ENCODE peak calls at places on chromosomes 12 and 14, in four cellular contexts. One of them, this sample, is unnamed.

GRCh38 chr12:122142857-122143256 is 31.2 kb downstream of the IL31 start:
- DNase-seq in lower leg skin: no peak
- DNase-seq in CD8-positive, alpha-beta T cell: no peak
- DNase-seq in B cell: no peak
- DNase-seq in this sample: no peak

GRCh38 chr12:64923536-64923935 is 99.1 kb downstream of the TBC1D30 start:
- DNase-seq in B cell: no peak
- DNase-seq in CD8-positive, alpha-beta T cell: no peak
- DNase-seq in lower leg skin: no peak
- DNase-seq in this sample: no peak

GRCh38 chr12:47590771-47591368 is 115.0 kb downstream of the RPAP3 start:
- DNase-seq in B cell: no peak
- DNase-seq in lower leg skin: no peak
- DNase-seq in CD8-positive, alpha-beta T cell: no peak
- DNase-seq in this sample: no peak

GRCh38 chr12:12811343-12811742 is 1.8 kb upstream of the DDX47 start:
- DNase-seq in B cell: no peak
- DNase-seq in CD8-positive, alpha-beta T cell: no peak
- DNase-seq in lower leg skin: no peak
- DNase-seq in this sample: no peak

GRCh38 chr12:109461846-109462766 is 15.0 kb downstream of the KCTD10 start:
- DNase-seq in lower leg skin: peak; percentile 87
- DNase-seq in CD8-positive, alpha-beta T cell: no peak
- DNase-seq in B cell: no peak
- DNase-seq in this sample: no peak

GRCh38 chr14:50018236-50019210 is 97.8 kb downstream of the VCPKMT start:
- DNase-seq in CD8-positive, alpha-beta T cell: no peak
- DNase-seq in lower leg skin: no peak
- DNase-seq in B cell: no peak
- DNase-seq in this sample: no peak

GRCh38 chr12:65999564-66000280 is 130.8 kb downstream of the LLPH start:
- DNase-seq in B cell: no peak
- DNase-seq in lower leg skin: no peak
- DNase-seq in CD8-positive, alpha-beta T cell: no peak
- DNase-seq in this sample: no peak

GRCh38 chr12:117580718-117581062 is 219.3 kb upstream of the NOS1 start:
- DNase-seq in CD8-positive, alpha-beta T cell: no peak
- DNase-seq in B cell: no peak
- DNase-seq in lower leg skin: peak; percentile 22
- DNase-seq in this sample: no peak

GRCh38 chr14:29236848-29237247 is 470.3 kb downstream of the FOXG1 start:
- DNase-seq in B cell: no peak
- DNase-seq in CD8-positive, alpha-beta T cell: no peak
- DNase-seq in lower leg skin: no peak
- DNase-seq in this sample: no peak

GRCh38 chr14:94392510-94392935 is 4.1 kb upstream of the SERPINA1 start:
- DNase-seq in CD8-positive, alpha-beta T cell: no peak
- DNase-seq in lower leg skin: peak; percentile 31
- DNase-seq in B cell: no peak
- DNase-seq in this sample: no peak

GRCh38 chr12:113980537-113981337 is 14.6 kb upstream of the RBM19 start:
- DNase-seq in B cell: peak; percentile 44
- DNase-seq in CD8-positive, alpha-beta T cell: no peak
- DNase-seq in lower leg skin: no peak
- DNase-seq in this sample: no peak

GRCh38 chr14:100539766-100540140 is 47.5 kb downstream of the BEGAIN start:
- DNase-seq in CD8-positive, alpha-beta T cell: no peak
- DNase-seq in lower leg skin: no peak
- DNase-seq in B cell: no peak
- DNase-seq in this sample: no peak

GRCh38 chr14:84544486-84544885 is 985.5 kb upstream of the FLRT2 start:
- DNase-seq in B cell: no peak
- DNase-seq in CD8-positive, alpha-beta T cell: no peak
- DNase-seq in lower leg skin: no peak
- DNase-seq in this sample: no peak

GRCh38 chr12:22409071-22409951 is 74.8 kb upstream of the ST8SIA1 start:
- DNase-seq in CD8-positive, alpha-beta T cell: peak; percentile 35
- DNase-seq in B cell: no peak
- DNase-seq in lower leg skin: no peak
- DNase-seq in this sample: peak; percentile 43

GRCh38 chr12:116547955-116548471 is 11.2 kb upstream of the MAP1LC3B2 start:
- DNase-seq in lower leg skin: no peak
- DNase-seq in B cell: peak; percentile 69
- DNase-seq in CD8-positive, alpha-beta T cell: no peak
- DNase-seq in this sample: no peak

GRCh38 chr12:100427078-100427477 is 46.6 kb upstream of the NR1H4 start:
- DNase-seq in B cell: no peak
- DNase-seq in lower leg skin: no peak
- DNase-seq in CD8-positive, alpha-beta T cell: no peak
- DNase-seq in this sample: no peak

GRCh38 chr12:131793623-131794022 is 34.6 kb upstream of the MMP17 start:
- DNase-seq in B cell: no peak
- DNase-seq in CD8-positive, alpha-beta T cell: no peak
- DNase-seq in lower leg skin: no peak
- DNase-seq in this sample: no peak

GRCh38 chr14:70064111-70064885 is 124.5 kb downstream of the SLC8A3 start:
- DNase-seq in B cell: no peak
- DNase-seq in CD8-positive, alpha-beta T cell: no peak
- DNase-seq in lower leg skin: no peak
- DNase-seq in this sample: no peak

GRCh38 chr14:72430457-72430856 is 463.4 kb downstream of the DPF3 start:
- DNase-seq in CD8-positive, alpha-beta T cell: no peak
- DNase-seq in lower leg skin: no peak
- DNase-seq in B cell: no peak
- DNase-seq in this sample: no peak

GRCh38 chr12:15698377-15698867 is 90.8 kb downstream of the EPS8 start:
- DNase-seq in lower leg skin: no peak
- DNase-seq in B cell: no peak
- DNase-seq in CD8-positive, alpha-beta T cell: no peak
- DNase-seq in this sample: no peak

GRCh38 chr14:32408018-32408417 is 78.9 kb downstream of the AKAP6 start:
- DNase-seq in CD8-positive, alpha-beta T cell: no peak
- DNase-seq in lower leg skin: no peak
- DNase-seq in B cell: no peak
- DNase-seq in this sample: no peak

GRCh38 chr14:74591899-74592298 is 20.1 kb downstream of the LTBP2 start:
- DNase-seq in CD8-positive, alpha-beta T cell: no peak
- DNase-seq in lower leg skin: no peak
- DNase-seq in B cell: no peak
- DNase-seq in this sample: no peak

GRCh38 chr14:76768201-76768656 is 7.0 kb downstream of the VASH1 start:
- DNase-seq in B cell: peak; percentile 69
- DNase-seq in lower leg skin: peak; percentile 22
- DNase-seq in CD8-positive, alpha-beta T cell: peak; percentile 22
- DNase-seq in this sample: peak; percentile 59

GRCh38 chr14:74401504-74402241 is 24.3 kb downstream of the SYNDIG1L start:
- DNase-seq in B cell: peak; percentile 89
- DNase-seq in lower leg skin: peak; percentile 21
- DNase-seq in CD8-positive, alpha-beta T cell: peak; percentile 44
- DNase-seq in this sample: peak; percentile 51

GRCh38 chr14:100616854-100617714 is 29.9 kb upstream of the BEGAIN start:
- DNase-seq in B cell: no peak
- DNase-seq in lower leg skin: no peak
- DNase-seq in CD8-positive, alpha-beta T cell: no peak
- DNase-seq in this sample: peak; percentile 13

GRCh38 chr12:62701492-62701891 is 233.5 kb downstream of the PPM1H start:
- DNase-seq in B cell: no peak
- DNase-seq in lower leg skin: no peak
- DNase-seq in CD8-positive, alpha-beta T cell: no peak
- DNase-seq in this sample: no peak

GRCh38 chr12:104864668-104865067 is 93.4 kb downstream of the SLC41A2 start:
- DNase-seq in B cell: no peak
- DNase-seq in CD8-positive, alpha-beta T cell: no peak
- DNase-seq in lower leg skin: no peak
- DNase-seq in this sample: no peak

GRCh38 chr12:58540480-58541299 is 379.6 kb downstream of the LRIG3 start:
- DNase-seq in lower leg skin: peak; percentile 65
- DNase-seq in CD8-positive, alpha-beta T cell: no peak
- DNase-seq in B cell: no peak
- DNase-seq in this sample: no peak

GRCh38 chr14:22822619-22823551 is 6.8 kb upstream of the MRPL52 start:
- DNase-seq in B cell: peak; percentile 83
- DNase-seq in CD8-positive, alpha-beta T cell: peak; percentile 64
- DNase-seq in lower leg skin: no peak
- DNase-seq in this sample: peak; percentile 52

GRCh38 chr12:92668739-92669138 is 34.0 kb upstream of the PLEKHG7 start:
- DNase-seq in lower leg skin: no peak
- DNase-seq in CD8-positive, alpha-beta T cell: no peak
- DNase-seq in B cell: no peak
- DNase-seq in this sample: no peak

DNA sequence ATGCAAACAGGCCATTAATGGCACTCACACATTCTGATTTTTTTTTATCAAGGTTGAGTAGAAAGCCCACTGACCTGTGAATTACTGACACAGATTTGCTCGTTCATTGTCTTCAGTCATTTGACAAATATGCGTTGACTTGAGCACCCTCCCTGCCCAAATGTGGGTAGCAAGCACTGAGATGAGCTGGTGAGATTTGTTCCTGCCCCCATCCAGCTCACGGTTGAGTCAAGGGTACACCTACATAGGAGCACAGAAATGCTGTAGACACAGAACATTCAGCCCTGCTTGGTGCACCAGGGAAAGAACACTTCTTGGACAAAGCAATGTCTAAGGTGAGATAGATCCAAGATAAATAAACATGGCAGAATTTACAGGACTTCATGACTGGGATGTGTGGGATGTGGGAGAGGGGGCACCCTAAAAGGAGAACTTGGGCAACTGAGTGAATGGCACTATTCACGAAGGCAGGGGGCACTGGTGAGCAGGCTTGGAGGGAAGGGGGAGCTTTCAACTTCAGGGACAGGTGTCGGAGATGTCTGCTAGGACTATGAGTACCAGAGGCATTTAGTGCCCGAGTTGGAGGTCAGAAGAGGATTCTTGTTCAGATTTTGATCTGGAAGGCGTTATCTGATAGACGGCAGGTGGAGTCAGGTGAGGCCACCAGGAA is 213.4 kb downstream of the VRK1 start:
- DNase-seq in B cell: no peak
- DNase-seq in lower leg skin: no peak
- DNase-seq in CD8-positive, alpha-beta T cell: no peak
- DNase-seq in this sample: no peak
- TF ChIP-seq CTCF in B cell: no peak
- TF ChIP-seq CTCF in lower leg skin: no peak
- TF ChIP-seq CTCF in CD8-positive, alpha-beta T cell: no peak
- TF ChIP-seq CTCF in this sample: no peak

DNA sequence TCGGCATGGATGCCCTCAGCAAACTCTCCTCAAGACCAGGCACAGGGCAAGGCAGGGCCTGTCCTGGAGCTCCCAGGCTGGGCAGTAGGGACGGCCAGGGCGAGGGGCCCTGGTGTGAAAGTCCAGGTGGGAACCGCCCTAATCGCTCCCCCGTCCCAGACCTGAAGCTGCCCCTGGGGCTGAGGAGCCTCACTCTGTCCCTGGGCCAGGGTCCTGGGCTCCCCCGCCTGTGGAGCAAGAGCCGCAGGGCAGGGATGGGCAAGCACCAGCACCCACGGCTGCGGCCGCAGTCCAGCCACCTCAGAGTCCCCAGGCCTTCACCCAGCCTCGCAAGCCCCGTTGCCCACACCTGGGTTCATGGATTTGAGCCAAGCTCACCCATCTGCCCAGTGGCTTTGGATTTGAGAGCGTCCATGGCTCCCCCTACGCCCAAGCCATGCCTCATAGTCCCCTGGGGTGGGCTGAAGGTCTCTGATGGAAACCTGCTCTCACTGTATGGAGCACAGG is 102.4 kb upstream of the C14orf180 start:
- DNase-seq in CD8-positive, alpha-beta T cell: no peak
- DNase-seq in lower leg skin: no peak
- DNase-seq in B cell: no peak
- DNase-seq in this sample: no peak
- TF ChIP-seq CTCF in CD8-positive, alpha-beta T cell: no peak
- TF ChIP-seq CTCF in lower leg skin: no peak
- TF ChIP-seq CTCF in B cell: no peak
- TF ChIP-seq CTCF in this sample: no peak

DNA sequence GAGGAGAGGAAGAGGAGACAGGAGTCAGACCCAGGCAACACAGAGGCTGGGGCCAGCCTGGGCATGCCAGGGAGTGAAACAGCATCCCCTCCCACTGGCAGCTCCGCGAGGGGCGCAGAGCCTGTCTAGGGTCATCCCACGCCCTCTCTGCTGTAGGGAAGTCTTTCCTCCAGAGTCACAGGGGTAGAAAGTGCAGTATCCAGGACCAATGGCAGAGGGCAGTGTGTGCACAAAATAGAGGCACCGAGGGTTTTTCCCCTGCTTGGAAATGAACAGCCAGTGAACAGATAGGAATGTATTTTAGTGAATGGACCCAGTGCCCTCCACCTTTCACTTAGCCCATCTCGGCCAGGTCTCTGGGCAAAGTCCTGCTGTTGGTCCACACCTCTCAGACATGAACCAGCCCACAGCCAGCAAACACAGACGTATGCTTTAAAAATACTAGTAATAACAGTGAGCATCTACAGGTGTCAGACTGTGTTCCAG is 9.4 kb upstream of the KRT74 start:
- DNase-seq in CD8-positive, alpha-beta T cell: peak; percentile 59
- DNase-seq in lower leg skin: peak; percentile 71
- DNase-seq in B cell: peak; percentile 22
- DNase-seq in this sample: peak; percentile 64
- TF ChIP-seq CTCF in CD8-positive, alpha-beta T cell: peak; percentile 76
- TF ChIP-seq CTCF in lower leg skin: no peak
- TF ChIP-seq CTCF in B cell: peak; percentile 38
- TF ChIP-seq CTCF in this sample: peak; percentile 79

GRCh38 chr12:108302471-108303311 is 36.4 kb downstream of the CMKLR1 start:
- DNase-seq in B cell: no peak
- DNase-seq in lower leg skin: peak; percentile 83
- DNase-seq in CD8-positive, alpha-beta T cell: no peak
- DNase-seq in this sample: no peak
- TF ChIP-seq CTCF in B cell: no peak
- TF ChIP-seq CTCF in lower leg skin: no peak
- TF ChIP-seq CTCF in CD8-positive, alpha-beta T cell: no peak
- TF ChIP-seq CTCF in this sample: no peak